ENCODE peak calls at places on chromosome 18, in six cellular contexts. N is non-pigmented ciliary epithelial cell, Z is head of caudate nucleus, E is CMK, Y is HFFc6, J is breast epithelium. G is an unnamed sample.
A peak's percentile ranks its signal among the peaks of the same experiment; 100 is the strongest.

GRCh38 chr18:46071615-46071893 is 506 bp downstream of the PSTPIP2 start:
- DNase-seq in N (no peak), Z (no peak), E (no peak), Y (no peak), J (no peak), G (no peak)

GRCh38 chr18:77376043-77376732 is 126.5 kb downstream of the GALR1 start:
- DNase-seq in N (no peak), Z (no peak), E (no peak), Y (no peak), J (no peak), G (no peak)

GRCh38 chr18:11148655-11149440 is 521 bp downstream of the PIEZO2 start:
- DNase-seq in N (no peak), Z (no peak), E (no peak), Y (no peak), J (no peak), G (no peak)

GRCh38 chr18:75207298-75208054 is 1.5 kb downstream of the PTGR3 start:
- DNase-seq in N (no peak), Z (no peak), E (no peak), Y (peak; percentile 60), J (no peak), G (no peak)

GRCh38 chr18:69365658-69366057 is 35.0 kb upstream of the DOK6 start:
- DNase-seq in N (no peak), Z (no peak), E (no peak), Y (no peak), J (no peak), G (no peak)

GRCh38 chr18:22211660-22212059 is 42.3 kb downstream of the GATA6 start:
- DNase-seq in N (no peak), Z (no peak), E (no peak), Y (no peak), J (no peak), G (no peak)

GRCh38 chr18:62867521-62867920 is 152.2 kb downstream of the PHLPP1 start:
- DNase-seq in N (no peak), Z (no peak), E (no peak), Y (no peak), J (no peak), G (no peak)

GRCh38 chr18:34658101-34658500 is 52.0 kb upstream of the DTNA start:
- DNase-seq in N (no peak), Z (no peak), E (no peak), Y (no peak), J (no peak), G (no peak)